ENCODE peak calls at places on chromosomes 3 and 15, in six cellular contexts. H is GM13976, N is left lung, F is AG10803, J is lower lobe of right lung, T is foreskin fibroblast. M is an unnamed sample.

GRCh38 chr15:89187911-89188514 is 33.4 kb downstream of the RLBP1 start:
- DNase-seq in J (peak), H (no peak), F (no peak), N (peak), T (peak), M (no peak)

GRCh38 chr3:43995078-43995928 is 246.4 kb upstream of the TOPAZ1 start:
- DNase-seq in N (no peak), H (peak), F (peak), T (peak), J (peak), M (no peak)

GRCh38 chr3:105835606-105836005 is 33.2 kb downstream of the CBLB start:
- DNase-seq in J (no peak), N (no peak), H (no peak), F (no peak), T (no peak), M (no peak)

GRCh38 chr15:56805466-56806146 is 72.3 kb upstream of the ZNF280D start:
- DNase-seq in J (no peak), N (no peak), F (peak), H (no peak), T (peak), M (peak)

GRCh38 chr3:140276698-140277097 is 341.7 kb downstream of the CLSTN2 start:
- DNase-seq in F (peak), N (peak), J (no peak), T (peak), H (no peak), M (peak)

GRCh38 chr15:70245932-70246622 is 148.4 kb upstream of the TLE3 start:
- DNase-seq in F (peak), J (peak), T (peak), H (no peak), N (peak), M (peak)

GRCh38 chr3:189664311-189664710 is 33.1 kb downstream of the TP63 start:
- DNase-seq in F (peak), H (no peak), N (no peak), J (no peak), T (peak), M (peak)

GRCh38 chr15:71888797-71889196 is 78.4 kb downstream of the NR2E3 start:
- DNase-seq in N (no peak), H (no peak), F (no peak), T (no peak), J (no peak), M (no peak)

GRCh38 chr15:48782911-48783310 is 28.0 kb downstream of the CEP152 start:
- DNase-seq in H (no peak), F (no peak), T (no peak), J (no peak), N (no peak), M (no peak)

GRCh38 chr3:187550446-187550845 is 119.7 kb downstream of the SST start:
- DNase-seq in N (no peak), T (peak), H (no peak), J (no peak), F (peak), M (no peak)

GRCh38 chr3:172384836-172385235 is 63.4 kb downstream of the GHSR start:
- DNase-seq in N (no peak), F (no peak), J (no peak), T (no peak), H (no peak), M (no peak)

GRCh38 chr15:42141795-42142667 is 14.4 kb downstream of the PLA2G4F start:
- DNase-seq in F (no peak), T (no peak), N (no peak), J (no peak), H (no peak), M (no peak)

GRCh38 chr3:190387578-190388213 is at the start of gene CLDN16:
- DNase-seq in H (no peak), N (peak), T (no peak), J (no peak), F (no peak), M (no peak)

GRCh38 chr3:195715583-195716266 is 5.1 kb upstream of the MUC20 start:
- DNase-seq in F (no peak), H (no peak), N (no peak), J (no peak), T (peak), M (no peak)

GRCh38 chr3:7964899-7965298 is 536.7 kb upstream of the LMCD1 start:
- DNase-seq in N (no peak), T (no peak), H (no peak), J (no peak), F (no peak), M (no peak)
- TF ChIP-seq CTCF in N (no peak), T (no peak), H (no peak), J (no peak), F (no peak), M (no peak)

DNA sequence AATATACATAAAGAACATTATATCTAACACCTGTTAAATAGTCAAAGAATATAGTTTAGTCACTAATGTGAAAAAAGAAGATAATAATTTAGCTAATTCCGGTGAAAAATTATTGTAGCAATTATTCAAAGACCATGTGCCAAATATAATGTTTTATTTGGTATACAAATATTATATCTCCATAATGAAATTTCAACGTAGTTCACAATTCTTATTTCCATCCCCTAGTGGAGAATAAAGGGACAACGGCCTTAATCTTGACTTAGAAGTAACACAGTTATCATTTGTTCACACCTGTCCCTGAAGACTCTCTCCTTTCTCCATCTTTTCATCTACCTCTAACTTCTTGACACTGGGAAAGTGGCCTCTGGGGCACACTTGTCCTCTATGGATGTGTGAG is 213.4 kb downstream of the ERC2 start:
- DNase-seq in F (peak), J (no peak), T (peak), H (no peak), N (no peak), M (no peak)
- TF ChIP-seq CTCF in F (peak), J (no peak), T (peak), H (no peak), N (no peak), M (peak)

GRCh38 chr15:31974154-31974794 is 56.0 kb upstream of the CHRNA7 start:
- DNase-seq in H (no peak), N (no peak), F (no peak), J (no peak), T (no peak), M (no peak)

GRCh38 chr15:31974855-31975421 is 55.4 kb upstream of the CHRNA7 start:
- DNase-seq in N (no peak), H (peak), J (no peak), F (peak), T (peak), M (peak)

GRCh38 chr15:31977138-31977537 is 53.2 kb upstream of the CHRNA7 start:
- DNase-seq in H (no peak), T (no peak), N (no peak), J (no peak), F (no peak), M (no peak)

GRCh38 chr15:31977812-31978662 is 52.3 kb upstream of the CHRNA7 start:
- DNase-seq in N (no peak), H (peak), J (no peak), T (peak), F (peak), M (peak)

GRCh38 chr15:31975446-31976229 is 54.7 kb upstream of the CHRNA7 start:
- DNase-seq in N (no peak), F (peak), T (peak), J (no peak), H (no peak), M (no peak)
- TF ChIP-seq CTCF in N (no peak), F (peak), T (no peak), J (no peak), H (no peak), M (peak)

GRCh38 chr3:159322322-159322939 is 520.6 kb downstream of the MFSD1 start:
- DNase-seq in H (peak), T (peak), N (no peak), J (peak), F (peak), M (peak)
- TF ChIP-seq CTCF in H (peak), T (peak), N (peak), J (peak), F (peak), M (peak)

GRCh38 chr3:36954452-36955134 is 9.7 kb upstream of the TRANK1 start:
- DNase-seq in H (no peak), N (no peak), F (no peak), T (peak), J (no peak), M (no peak)

GRCh38 chr3:36959821-36960220 is 15.0 kb upstream of the TRANK1 start:
- DNase-seq in T (peak), J (no peak), F (no peak), N (no peak), H (no peak), M (no peak)

GRCh38 chr3:36957862-36958686 is 13.2 kb upstream of the TRANK1 start:
- DNase-seq in H (no peak), T (peak), J (no peak), N (no peak), F (peak), M (peak)

GRCh38 chr3:36956155-36956554 is 11.3 kb upstream of the TRANK1 start:
- DNase-seq in T (no peak), H (no peak), F (no peak), J (no peak), N (no peak), M (no peak)

GRCh38 chr3:36957072-36957471 is 12.2 kb upstream of the TRANK1 start:
- DNase-seq in H (no peak), T (no peak), N (no peak), F (no peak), J (no peak), M (no peak)
- TF ChIP-seq CTCF in H (peak), T (no peak), N (no peak), F (no peak), J (no peak), M (peak)

GRCh38 chr3:88133711-88134263 is 16.0 kb upstream of the C3orf38 start:
- DNase-seq in T (no peak), F (no peak), N (no peak), H (no peak), J (no peak), M (no peak)
- TF ChIP-seq CTCF in T (no peak), F (no peak), N (no peak), H (no peak), J (no peak), M (no peak)

GRCh38 chr3:141876381-141876890 is at the start of gene ATP1B3:
- DNase-seq in T (peak), J (peak), N (peak), F (peak), H (peak), M (peak)

GRCh38 chr3:141875893-141876380 is 506 bp upstream of the ATP1B3 start:
- DNase-seq in F (peak), H (no peak), J (peak), T (no peak), N (peak), M (peak)

GRCh38 chr3:141877911-141878310 is 1.5 kb downstream of the ATP1B3 start:
- DNase-seq in F (peak), J (no peak), H (no peak), N (no peak), T (peak), M (no peak)

GRCh38 chr3:141876891-141877561 is 583 bp downstream of the ATP1B3 start:
- DNase-seq in J (peak), N (peak), F (peak), T (peak), H (peak), M (no peak)

GRCh38 chr3:141875374-141875892 is 1.0 kb upstream of the ATP1B3 start:
- DNase-seq in J (peak), F (peak), N (peak), T (peak), H (peak), M (peak)
- TF ChIP-seq CTCF in J (peak), F (peak), N (peak), T (peak), H (peak), M (peak)

GRCh38 chr3:134681527-134681910 is 30.7 kb upstream of the KY start:
- DNase-seq in J (no peak), F (peak), H (no peak), N (no peak), T (no peak), M (no peak)

GRCh38 chr3:134677987-134678308 is 27.1 kb upstream of the KY start:
- DNase-seq in T (no peak), H (no peak), N (no peak), J (no peak), F (no peak), M (no peak)

GRCh38 chr3:134675726-134676252 is 25.0 kb upstream of the KY start:
- DNase-seq in H (no peak), T (peak), J (no peak), N (no peak), F (no peak), M (peak)

GRCh38 chr3:134680796-134681526 is 30.1 kb upstream of the KY start:
- DNase-seq in N (no peak), F (no peak), J (no peak), H (no peak), T (no peak), M (no peak)

GRCh38 chr3:134677196-134677986 is 26.6 kb upstream of the KY start:
- DNase-seq in J (peak), N (no peak), H (peak), F (no peak), T (no peak), M (no peak)
- TF ChIP-seq CTCF in J (peak), N (peak), H (peak), F (peak), T (peak), M (peak)